ENCODE peak calls at places on chromosome 21, in eight cellular contexts. U, L, I, H, O, P, F and V are unnamed samples.

GRCh38 chr21:40158356-40158755 is 291.1 kb downstream of the PCP4 start:
- DNase-seq in U (no peak), L (no peak), I (no peak), H (no peak), O (no peak), P (no peak), F (no peak), V (no peak)

GRCh38 chr21:32382108-32382601 is 10.7 kb downstream of the URB1 start:
- DNase-seq in U (no peak), L (no peak), I (no peak), H (no peak), O (peak; percentile 56), P (no peak), F (no peak), V (no peak)

GRCh38 chr21:29854795-29855194 is 85.0 kb downstream of the GRIK1 start:
- DNase-seq in U (no peak), L (no peak), I (no peak), H (no peak), O (no peak), P (no peak), F (no peak), V (no peak)

GRCh38 chr21:20004353-20004752 is 993.9 kb upstream of the NCAM2 start:
- DNase-seq in U (no peak), L (no peak), I (no peak), H (no peak), O (peak; percentile 1), P (no peak), F (no peak), V (no peak)

GRCh38 chr21:34865922-34866271 is 183.2 kb downstream of the RUNX1 start:
- DNase-seq in U (peak; percentile 87), L (no peak), I (no peak), H (no peak), O (no peak), P (no peak), F (peak; percentile 15), V (no peak)

GRCh38 chr21:26964379-26964778 is 2.5 kb downstream of the ADAMTS5 start:
- DNase-seq in U (peak; percentile 88), L (peak; percentile 84), I (peak; percentile 17), H (no peak), O (peak; percentile 26), P (no peak), F (no peak), V (no peak)

GRCh38 chr21:45096216-45096615 is 21.8 kb downstream of the ADARB1 start:
- DNase-seq in U (no peak), L (no peak), I (no peak), H (no peak), O (no peak), P (no peak), F (no peak), V (no peak)

GRCh38 chr21:35244514-35244913 is 195.4 kb upstream of the RUNX1 start:
- DNase-seq in U (no peak), L (no peak), I (peak; percentile 27), H (no peak), O (peak; percentile 57), P (no peak), F (no peak), V (no peak)

GRCh38 chr21:45104560-45104959 is 30.2 kb downstream of the ADARB1 start:
- DNase-seq in U (no peak), L (peak; percentile 54), I (peak; percentile 41), H (no peak), O (peak; percentile 26), P (no peak), F (no peak), V (no peak)

GRCh38 chr21:27681038-27681437 is 714.1 kb upstream of the ADAMTS5 start:
- DNase-seq in U (no peak), L (no peak), I (no peak), H (no peak), O (no peak), P (no peak), F (no peak), V (no peak)

GRCh38 chr21:45246535-45247320 is 41.0 kb downstream of the POFUT2 start:
- DNase-seq in U (no peak), L (no peak), I (no peak), H (no peak), O (no peak), P (peak; percentile 55), F (no peak), V (no peak)

GRCh38 chr21:39685991-39686390 is 59.0 kb upstream of the IGSF5 start:
- DNase-seq in U (peak; percentile 6), L (no peak), I (no peak), H (no peak), O (no peak), P (no peak), F (no peak), V (no peak)

GRCh38 chr21:44875341-44875740 is 1.9 kb upstream of the PTTG1IP start:
- DNase-seq in U (no peak), L (no peak), I (no peak), H (no peak), O (peak; percentile 73), P (no peak), F (peak; percentile 46), V (no peak)

GRCh38 chr21:34775793-34776192 is 107.0 kb downstream of the CLIC6 start:
- DNase-seq in U (no peak), L (no peak), I (no peak), H (no peak), O (no peak), P (peak; percentile 74), F (peak; percentile 16), V (no peak)

GRCh38 chr21:37342046-37342632 is 24.4 kb upstream of the DYRK1A start:
- DNase-seq in U (no peak), L (no peak), I (no peak), H (no peak), O (no peak), P (no peak), F (no peak), V (no peak)

GRCh38 chr21:15301014-15301413 is 236.2 kb upstream of the NRIP1 start:
- DNase-seq in U (no peak), L (no peak), I (no peak), H (no peak), O (no peak), P (no peak), F (peak; percentile 4), V (no peak)

GRCh38 chr21:34989337-34990151 is 59.6 kb downstream of the RUNX1 start:
- DNase-seq in U (no peak), L (no peak), I (no peak), H (no peak), O (no peak), P (no peak), F (no peak), V (no peak)

GRCh38 chr21:27645285-27645684 is 678.4 kb upstream of the ADAMTS5 start:
- DNase-seq in U (no peak), L (no peak), I (no peak), H (no peak), O (no peak), P (no peak), F (no peak), V (no peak)

GRCh38 chr21:34802180-34802899 is 133.5 kb downstream of the CLIC6 start:
- DNase-seq in U (no peak), L (no peak), I (no peak), H (no peak), O (no peak), P (no peak), F (no peak), V (no peak)

GRCh38 chr21:34029724-34030528 is 43.5 kb upstream of the MRPS6 start:
- DNase-seq in U (peak; percentile 87), L (peak; percentile 13), I (no peak), H (no peak), O (peak; percentile 80), P (no peak), F (peak; percentile 56), V (no peak)

GRCh38 chr21:14901482-14901958 is 163.3 kb downstream of the NRIP1 start:
- DNase-seq in U (no peak), L (no peak), I (no peak), H (no peak), O (peak; percentile 24), P (no peak), F (no peak), V (no peak)

GRCh38 chr21:38567577-38568360 is 69.5 kb upstream of the ERG start:
- DNase-seq in U (peak; percentile 58), L (no peak), I (no peak), H (no peak), O (peak; percentile 18), P (peak; percentile 55), F (no peak), V (no peak)
- TF ChIP-seq CTCF in U (no peak), L (no peak), I (no peak), H (no peak), O (no peak), P (no peak), F (no peak), V (no peak)

GRCh38 chr21:21232320-21232719 is 234.1 kb downstream of the NCAM2 start:
- DNase-seq in U (no peak), L (peak; percentile 3), I (no peak), H (no peak), O (peak; percentile 79), P (no peak), F (peak; percentile 3), V (no peak)
- TF ChIP-seq CTCF in U (peak; percentile 77), L (no peak), I (no peak), H (peak; percentile 28), O (peak; percentile 42), P (peak; percentile 21), F (peak; percentile 5), V (no peak)

DNA sequence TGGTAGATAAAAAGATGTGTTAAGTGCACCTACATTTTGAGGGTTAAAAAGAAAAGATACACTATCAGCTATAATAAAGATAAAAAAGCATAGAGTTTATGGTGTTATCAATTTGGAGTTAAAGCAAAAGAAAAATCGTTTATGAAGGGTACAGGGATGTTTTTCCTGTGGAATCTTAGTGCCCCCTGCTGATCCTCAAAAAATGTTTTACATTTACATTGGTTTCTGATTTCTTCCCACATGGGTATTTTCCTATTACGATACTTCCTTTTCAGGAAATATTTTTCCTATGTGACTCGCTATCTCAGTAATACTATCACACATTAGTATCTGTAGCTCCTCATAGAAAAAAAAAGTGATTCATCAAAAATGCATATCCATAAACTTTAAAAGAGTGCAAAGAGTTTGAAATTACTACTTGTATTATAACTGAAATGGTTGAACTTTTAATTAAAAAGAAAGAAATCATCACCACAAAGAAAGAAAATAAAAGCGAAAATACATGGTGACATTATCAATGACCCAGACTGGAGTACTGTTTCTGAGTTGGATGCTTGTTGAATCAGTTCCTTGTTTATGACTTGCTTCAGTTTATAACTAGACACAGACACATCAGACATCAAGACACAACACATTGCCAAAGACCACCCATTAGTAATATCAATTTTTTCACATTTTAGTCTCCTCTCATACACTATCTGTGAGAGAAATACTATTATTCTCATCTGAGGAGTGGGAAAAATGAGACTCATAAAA is 293.2 kb downstream of the MRPL39 start:
- DNase-seq in U (no peak), L (no peak), I (no peak), H (no peak), O (peak; percentile 51), P (no peak), F (no peak), V (no peak)
- TF ChIP-seq CTCF in U (peak; percentile 44), L (no peak), I (no peak), H (peak; percentile 34), O (peak; percentile 42), P (no peak), F (no peak), V (no peak)

GRCh38 chr21:46538262-46538661 is 66.6 kb downstream of the S100B start:
- DNase-seq in U (no peak), L (no peak), I (no peak), H (no peak), O (no peak), P (no peak), F (no peak), V (no peak)
- TF ChIP-seq CTCF in U (no peak), L (no peak), I (no peak), H (no peak), O (no peak), P (no peak), F (no peak), V (no peak)